ENCODE peak calls at places on chromosomes 16 and 17, in four cellular contexts. L is astrocyte, N is H9, B is hepatocyte. J is an unnamed sample. For H3K4me1, the result is how much of the 10 kb centered on the place peaks cover.

GRCh38 chr17:75277664-75278071 is 6.6 kb upstream of the MIF4GD start:
- DNase-seq in L (peak), N (no peak), B (no peak), J (no peak)

GRCh38 chr16:426115-426905 is 861 bp downstream of the RAB11FIP3 start:
- DNase-seq in L (no peak), N (no peak), B (peak), J (peak)

GRCh38 chr17:61486135-61487120 is 34.2 kb downstream of the TBX4 start:
- DNase-seq in L (no peak), N (peak), B (no peak), J (no peak)

GRCh38 chr16:48635199-48635718 is 25.3 kb upstream of the N4BP1 start:
- DNase-seq in L (no peak), N (no peak), B (no peak), J (no peak)

GRCh38 chr17:10270258-10270657 is 71.9 kb upstream of the GAS7 start:
- DNase-seq in L (no peak), N (no peak), B (no peak), J (no peak)

GRCh38 chr16:84062734-84063640 is 20.4 kb upstream of the SLC38A8 start:
- DNase-seq in L (peak), N (peak), B (peak), J (peak)

GRCh38 chr17:67080804-67081203 is 36.5 kb downstream of the CACNG1 start:
- DNase-seq in L (no peak), N (no peak), B (no peak), J (no peak)

GRCh38 chr16:8720080-8720966 is 45.9 kb downstream of the ABAT start:
- DNase-seq in L (no peak), N (peak), B (peak), J (no peak)

GRCh38 chr17:64385187-64386083 is 5.2 kb downstream of the PECAM1 start:
- DNase-seq in L (peak), N (no peak), B (peak), J (peak)

GRCh38 chr17:27840688-27841087 is 40.4 kb upstream of the NOS2 start:
- DNase-seq in L (no peak), N (no peak), B (no peak), J (peak)

GRCh38 chr17:4304417-4305027 is 40.7 kb upstream of the ANKFY1 start:
- DNase-seq in L (no peak), N (no peak), B (peak), J (peak)

GRCh38 chr17:77510133-77510796 is 369.5 kb downstream of the SEC14L1 start:
- DNase-seq in L (no peak), N (no peak), B (no peak), J (no peak)

GRCh38 chr17:81040791-81041337 is 5.9 kb downstream of the BAIAP2 start:
- DNase-seq in L (no peak), N (peak), B (no peak), J (no peak)

GRCh38 chr17:8285270-8286181 is 2.9 kb upstream of the RANGRF start:
- DNase-seq in L (no peak), N (no peak), B (no peak), J (no peak)

GRCh38 chr16:75264531-75264998 is 13.1 kb upstream of the BCAR1 start:
- DNase-seq in L (no peak), N (no peak), B (peak), J (no peak)

GRCh38 chr17:6787081-6787693 is 11.2 kb downstream of the FBXO39 start:
- DNase-seq in L (no peak), N (no peak), B (no peak), J (no peak)

GRCh38 chr16:23584186-23585076 is 11.7 kb downstream of the NDUFAB1 start:
- DNase-seq in L (no peak), N (no peak), B (peak), J (no peak)

GRCh38 chr16:81449241-81449640 is 4.6 kb downstream of the CMIP start:
- DNase-seq in L (no peak), N (no peak), B (no peak), J (no peak)

GRCh38 chr17:6098466-6099180 is 28.4 kb downstream of the WSCD1 start:
- DNase-seq in L (no peak), N (peak), B (no peak), J (no peak)

GRCh38 chr17:50356418-50356817 is 10.5 kb downstream of the XYLT2 start:
- DNase-seq in L (no peak), N (no peak), B (no peak), J (no peak)

GRCh38 chr16:47374629-47375028 is 86.2 kb downstream of the ITFG1 start:
- DNase-seq in L (peak), N (no peak), B (no peak), J (no peak)

GRCh38 chr17:39929657-39930407 is 2.3 kb downstream of the LRRC3C start:
- DNase-seq in L (peak), N (no peak), B (no peak), J (peak)

GRCh38 chr16:75282811-75283281 is 31.4 kb upstream of the BCAR1 start:
- DNase-seq in L (peak), N (no peak), B (no peak), J (peak)

GRCh38 chr17:61371606-61372005 is 28.0 kb upstream of the TBX2 start:
- DNase-seq in L (no peak), N (no peak), B (no peak), J (no peak)

GRCh38 chr17:37605813-37606505 is 3.3 kb downstream of the SYNRG start:
- DNase-seq in L (peak), N (no peak), B (no peak), J (no peak)

GRCh38 chr17:5355416-5356129 is 63.9 kb downstream of the NUP88 start:
- DNase-seq in L (no peak), N (no peak), B (no peak), J (no peak)

GRCh38 chr17:30380106-30380420 is 1.3 kb downstream of the CPD start:
- DNase-seq in L (peak), N (no peak), B (no peak), J (no peak)

GRCh38 chr17:63082273-63082861 is 116.3 kb downstream of the TANC2 start:
- DNase-seq in L (peak), N (no peak), B (peak), J (peak)
- TF ChIP-seq CTCF in L (peak), N (peak), B (peak), J (peak)

GRCh38 chr16:85490407-85490806 is 122.7 kb upstream of the GSE1 start:
- DNase-seq in L (no peak), N (no peak), B (no peak), J (no peak)
- H3K4me1 ChIP-seq in L (under half), N (under half), B (under half), J (under half)

GRCh38 chr16:53090271-53090590 is 35.4 kb downstream of the CHD9 start:
- DNase-seq in L (no peak), N (no peak), B (no peak), J (no peak)
- H3K4me2 ChIP-seq in L (peak), N (peak), B (peak), J (peak)

GRCh38 chr17:2936351-2936750 is 127.1 kb downstream of the OR1D5 start:
- DNase-seq in L (no peak), N (no peak), B (no peak), J (no peak)

GRCh38 chr17:2935622-2936021 is 127.8 kb downstream of the OR1D5 start:
- DNase-seq in L (no peak), N (no peak), B (no peak), J (no peak)

GRCh38 chr17:2939714-2940351 is 123.6 kb downstream of the OR1D5 start:
- DNase-seq in L (no peak), N (peak), B (no peak), J (no peak)

GRCh38 chr17:2936771-2937321 is 126.6 kb downstream of the OR1D5 start:
- DNase-seq in L (no peak), N (no peak), B (no peak), J (no peak)

DNA sequence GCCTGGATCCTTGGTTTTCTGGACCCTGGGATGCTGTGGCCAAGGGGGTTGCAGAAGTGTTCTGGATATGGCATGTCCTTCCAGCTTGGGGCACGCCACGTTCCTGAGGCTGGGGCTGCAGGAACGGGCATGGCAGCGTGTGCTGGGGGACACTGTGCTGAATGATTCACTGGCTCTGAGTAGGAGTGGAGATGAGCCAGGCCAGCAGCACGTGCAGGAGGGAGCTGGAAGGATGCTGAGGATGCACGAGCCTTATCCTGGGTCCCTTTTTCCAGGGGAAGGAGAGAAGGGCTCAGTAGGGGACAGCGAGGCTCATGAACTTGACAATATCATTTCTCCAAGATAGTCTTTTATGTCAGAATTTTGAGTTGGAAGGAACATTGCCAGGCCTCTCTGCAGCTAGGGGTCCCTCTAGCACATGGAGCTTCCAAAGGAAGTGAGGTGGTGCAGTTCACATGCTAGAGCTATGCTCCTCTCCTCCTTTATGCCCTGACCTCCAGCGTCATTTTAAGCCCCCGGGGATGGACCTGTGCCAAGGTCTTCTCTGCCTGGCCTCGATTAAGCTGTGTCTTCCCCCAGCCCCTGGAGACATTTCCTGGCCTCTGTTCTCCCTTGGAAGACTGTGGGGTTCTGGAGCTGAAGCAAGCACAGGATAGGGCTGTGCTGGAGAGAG is 125.9 kb downstream of the OR1D5 start:
- DNase-seq in L (no peak), N (no peak), B (no peak), J (no peak)
- TF ChIP-seq CTCF in L (no peak), N (no peak), B (peak), J (no peak)

GRCh38 chr17:82297804-82298537 is 19.4 kb downstream of the CD7 start:
- DNase-seq in L (peak), N (no peak), B (peak), J (peak)
- H3K4me1 ChIP-seq in L (under half), N (under half), B (half or more), J (half or more)

J was measured in mammary epithelial cell.